ENCODE peak calls at places on chromosomes 4 and X, in four cellular contexts. T, I, R and H are unnamed samples.

GRCh38 chrX:108664701-108665100 is 71.7 kb downstream of the IRS4 start:
- DNase-seq in I (no peak), T (no peak), R (no peak), H (no peak)

GRCh38 chr4:142743071-142743825 is 102.9 kb downstream of the INPP4B start:
- DNase-seq in T (peak), R (peak), I (no peak), H (peak)

GRCh38 chr4:6701371-6701770 is 7.7 kb downstream of the S100P start:
- DNase-seq in R (no peak), I (peak), T (no peak), H (no peak)

GRCh38 chr4:89509708-89510269 is 202.2 kb upstream of the GPRIN3 start:
- DNase-seq in I (no peak), T (peak), R (peak), H (peak)

GRCh38 chr4:7226993-7227392 is 34.7 kb downstream of the SORCS2 start:
- DNase-seq in T (no peak), I (no peak), R (no peak), H (no peak)

GRCh38 chr4:40354158-40354557 is 19.0 kb downstream of the CHRNA9 start:
- DNase-seq in I (no peak), T (no peak), R (no peak), H (no peak)

GRCh38 chr4:112951362-112951962 is 98.0 kb upstream of the ANK2 start:
- DNase-seq in R (peak), I (no peak), T (peak), H (peak)

GRCh38 chrX:63855896-63856295 is 70.9 kb upstream of the ARHGEF9 start:
- DNase-seq in I (no peak), R (peak), T (peak), H (peak)

GRCh38 chr4:48079972-48080391 is 54.1 kb downstream of the TXK start:
- DNase-seq in I (no peak), T (no peak), R (peak), H (no peak)

GRCh38 chr4:53501561-53501960 is 89.7 kb downstream of the LNX1 start:
- DNase-seq in R (no peak), I (no peak), T (no peak), H (no peak)

GRCh38 chr4:166324321-166324720 is 451.3 kb downstream of the TLL1 start:
- DNase-seq in I (peak), R (peak), T (no peak), H (no peak)

GRCh38 chrX:5113128-5113527 is 1115.5 kb downstream of the NLGN4X start:
- DNase-seq in T (no peak), R (no peak), I (no peak), H (no peak)

GRCh38 chr4:126628933-126629332 is 1003.8 kb upstream of the INTU start:
- DNase-seq in T (no peak), R (no peak), I (no peak), H (no peak)

GRCh38 chrX:39760930-39761329 is 336.8 kb downstream of the BCOR start:
- DNase-seq in I (no peak), T (no peak), R (no peak), H (no peak)

GRCh38 chr4:69830529-69831269 is 29.2 kb downstream of the SULT1E1 start:
- DNase-seq in T (peak), I (peak), R (no peak), H (no peak)

GRCh38 chrX:13666836-13667235 is 13.9 kb downstream of the TCEANC start:
- DNase-seq in T (no peak), I (no peak), R (no peak), H (no peak)

GRCh38 chrX:77793950-77794349 is 7.9 kb upstream of the ATRX start:
- DNase-seq in R (no peak), I (no peak), T (no peak), H (no peak)

GRCh38 chrX:84156831-84157230 is 31.2 kb downstream of the RPS6KA6 start:
- DNase-seq in R (peak), T (peak), I (no peak), H (no peak)

GRCh38 chrX:80807606-80808159 is 2.0 kb downstream of the BRWD3 start:
- DNase-seq in I (no peak), T (peak), R (peak), H (peak)

GRCh38 chr4:169283114-169283509 is 12.4 kb upstream of the SH3RF1 start:
- DNase-seq in T (peak), I (no peak), R (peak), H (peak)

GRCh38 chr4:1056671-1057402 is 45.4 kb downstream of the FGFRL1 start:
- DNase-seq in T (no peak), I (no peak), R (no peak), H (no peak)

GRCh38 chr4:15336410-15337184 is 91.2 kb upstream of the C1QTNF7 start:
- DNase-seq in R (peak), T (peak), I (peak), H (peak)

GRCh38 chr4:139528377-139529005 is 27.5 kb downstream of the SETD7 start:
- DNase-seq in T (peak), R (peak), I (no peak), H (peak)